ENCODE peak calls at places on chromosome 20, in six cellular contexts. One of them, this sample, is unnamed.
A peak's percentile ranks its signal among the peaks of the same experiment; 100 is the strongest.

GRCh38 chr20:57618091-57618765 is 2.0 kb downstream of the ZBP1 start:
- DNase-seq in CD8-positive, alpha-beta memory T cell: peak; percentile 46
- DNase-seq in psoas muscle: peak; percentile 39
- DNase-seq in CD4-positive, alpha-beta memory T cell: no peak
- DNase-seq in left ventricle myocardium inferior: no peak
- DNase-seq in kidney: peak; percentile 86
- DNase-seq in this sample: no peak

GRCh38 chr20:13441388-13441787 is 197.3 kb downstream of the TASP1 start:
- DNase-seq in psoas muscle: no peak
- DNase-seq in kidney: no peak
- DNase-seq in left ventricle myocardium inferior: no peak
- DNase-seq in CD8-positive, alpha-beta memory T cell: no peak
- DNase-seq in CD4-positive, alpha-beta memory T cell: no peak
- DNase-seq in this sample: no peak

GRCh38 chr20:17872920-17873319 is 95.7 kb downstream of the SNX5 start:
- DNase-seq in CD4-positive, alpha-beta memory T cell: no peak
- DNase-seq in psoas muscle: no peak
- DNase-seq in left ventricle myocardium inferior: no peak
- DNase-seq in kidney: no peak
- DNase-seq in CD8-positive, alpha-beta memory T cell: no peak
- DNase-seq in this sample: no peak

GRCh38 chr20:63025534-63026331 is 19.0 kb upstream of the BHLHE23 start:
- DNase-seq in CD4-positive, alpha-beta memory T cell: no peak
- DNase-seq in CD8-positive, alpha-beta memory T cell: peak; percentile 45
- DNase-seq in kidney: peak; percentile 62
- DNase-seq in psoas muscle: peak; percentile 50
- DNase-seq in left ventricle myocardium inferior: peak; percentile 11
- DNase-seq in this sample: no peak

GRCh38 chr20:63132131-63132714 is 83.7 kb downstream of the YTHDF1 start:
- DNase-seq in left ventricle myocardium inferior: no peak
- DNase-seq in psoas muscle: peak; percentile 21
- DNase-seq in CD8-positive, alpha-beta memory T cell: peak; percentile 41
- DNase-seq in kidney: peak; percentile 41
- DNase-seq in CD4-positive, alpha-beta memory T cell: no peak
- DNase-seq in this sample: no peak

GRCh38 chr20:2871555-2872303 is 1.6 kb upstream of the PTPRA start:
- DNase-seq in psoas muscle: no peak
- DNase-seq in CD8-positive, alpha-beta memory T cell: no peak
- DNase-seq in left ventricle myocardium inferior: no peak
- DNase-seq in kidney: no peak
- DNase-seq in CD4-positive, alpha-beta memory T cell: no peak
- DNase-seq in this sample: no peak

GRCh38 chr20:2829376-2829775 is 11.1 kb downstream of the PCED1A start:
- DNase-seq in left ventricle myocardium inferior: no peak
- DNase-seq in kidney: peak; percentile 10
- DNase-seq in CD4-positive, alpha-beta memory T cell: no peak
- DNase-seq in CD8-positive, alpha-beta memory T cell: no peak
- DNase-seq in psoas muscle: no peak
- DNase-seq in this sample: no peak

GRCh38 chr20:44254073-44254472 is 7.0 kb downstream of the GDAP1L1 start:
- DNase-seq in left ventricle myocardium inferior: no peak
- DNase-seq in CD8-positive, alpha-beta memory T cell: no peak
- DNase-seq in CD4-positive, alpha-beta memory T cell: no peak
- DNase-seq in kidney: no peak
- DNase-seq in psoas muscle: no peak
- DNase-seq in this sample: no peak

GRCh38 chr20:33063271-33063670 is 9.6 kb downstream of the BPIFB3 start:
- DNase-seq in left ventricle myocardium inferior: no peak
- DNase-seq in psoas muscle: no peak
- DNase-seq in kidney: no peak
- DNase-seq in CD8-positive, alpha-beta memory T cell: no peak
- DNase-seq in CD4-positive, alpha-beta memory T cell: no peak
- DNase-seq in this sample: no peak

GRCh38 chr20:19826179-19826914 is 68.3 kb downstream of the RIN2 start:
- DNase-seq in psoas muscle: no peak
- DNase-seq in left ventricle myocardium inferior: no peak
- DNase-seq in CD4-positive, alpha-beta memory T cell: no peak
- DNase-seq in CD8-positive, alpha-beta memory T cell: no peak
- DNase-seq in kidney: no peak
- DNase-seq in this sample: no peak

GRCh38 chr20:58219342-58219700 is 9.1 kb downstream of the ANKRD60 start:
- DNase-seq in left ventricle myocardium inferior: no peak
- DNase-seq in psoas muscle: no peak
- DNase-seq in kidney: no peak
- DNase-seq in CD4-positive, alpha-beta memory T cell: no peak
- DNase-seq in CD8-positive, alpha-beta memory T cell: no peak
- DNase-seq in this sample: no peak

GRCh38 chr20:31835977-31836852 is 9.2 kb downstream of the FOXS1 start:
- DNase-seq in kidney: peak; percentile 95
- DNase-seq in left ventricle myocardium inferior: peak; percentile 79
- DNase-seq in CD4-positive, alpha-beta memory T cell: no peak
- DNase-seq in psoas muscle: peak; percentile 94
- DNase-seq in CD8-positive, alpha-beta memory T cell: no peak
- DNase-seq in this sample: no peak

GRCh38 chr20:33299111-33299603 is 16.1 kb downstream of the BPIFB1 start:
- DNase-seq in CD4-positive, alpha-beta memory T cell: peak; percentile 63
- DNase-seq in CD8-positive, alpha-beta memory T cell: peak; percentile 76
- DNase-seq in left ventricle myocardium inferior: peak; percentile 52
- DNase-seq in psoas muscle: peak; percentile 76
- DNase-seq in kidney: peak; percentile 83
- DNase-seq in this sample: peak; percentile 66

GRCh38 chr20:32792316-32792715 is 27.4 kb upstream of the MAPRE1 start:
- DNase-seq in psoas muscle: peak; percentile 42
- DNase-seq in kidney: no peak
- DNase-seq in left ventricle myocardium inferior: no peak
- DNase-seq in CD8-positive, alpha-beta memory T cell: no peak
- DNase-seq in CD4-positive, alpha-beta memory T cell: peak; percentile 23
- DNase-seq in this sample: no peak

GRCh38 chr20:16664031-16664430 is 65.8 kb upstream of the SNRPB2 start:
- DNase-seq in left ventricle myocardium inferior: no peak
- DNase-seq in psoas muscle: no peak
- DNase-seq in CD8-positive, alpha-beta memory T cell: no peak
- DNase-seq in CD4-positive, alpha-beta memory T cell: no peak
- DNase-seq in kidney: no peak
- DNase-seq in this sample: no peak

GRCh38 chr20:38255389-38255788 is 5.1 kb downstream of the KIAA1755 start:
- DNase-seq in psoas muscle: no peak
- DNase-seq in CD4-positive, alpha-beta memory T cell: no peak
- DNase-seq in left ventricle myocardium inferior: no peak
- DNase-seq in kidney: no peak
- DNase-seq in CD8-positive, alpha-beta memory T cell: no peak
- DNase-seq in this sample: no peak

GRCh38 chr20:31485450-31486339 is 10.6 kb downstream of the REM1 start:
- DNase-seq in CD4-positive, alpha-beta memory T cell: no peak
- DNase-seq in kidney: peak; percentile 91
- DNase-seq in left ventricle myocardium inferior: peak; percentile 76
- DNase-seq in CD8-positive, alpha-beta memory T cell: no peak
- DNase-seq in psoas muscle: peak; percentile 76
- DNase-seq in this sample: no peak

GRCh38 chr20:37853823-37854375 is 49.0 kb upstream of the VSTM2L start:
- DNase-seq in kidney: no peak
- DNase-seq in psoas muscle: no peak
- DNase-seq in CD4-positive, alpha-beta memory T cell: no peak
- DNase-seq in CD8-positive, alpha-beta memory T cell: no peak
- DNase-seq in left ventricle myocardium inferior: no peak
- DNase-seq in this sample: no peak

GRCh38 chr20:43194187-43194586 is 4.5 kb upstream of the PTPRT start:
- DNase-seq in CD4-positive, alpha-beta memory T cell: no peak
- DNase-seq in CD8-positive, alpha-beta memory T cell: no peak
- DNase-seq in left ventricle myocardium inferior: no peak
- DNase-seq in psoas muscle: no peak
- DNase-seq in kidney: no peak
- DNase-seq in this sample: no peak

GRCh38 chr20:36008461-36009035 is 40.2 kb downstream of the CNBD2 start:
- DNase-seq in psoas muscle: no peak
- DNase-seq in CD8-positive, alpha-beta memory T cell: no peak
- DNase-seq in kidney: no peak
- DNase-seq in left ventricle myocardium inferior: no peak
- DNase-seq in CD4-positive, alpha-beta memory T cell: no peak
- DNase-seq in this sample: no peak

GRCh38 chr20:1391640-1392442 is 1.0 kb downstream of the FKBP1A start:
- DNase-seq in kidney: no peak
- DNase-seq in psoas muscle: peak; percentile 57
- DNase-seq in CD4-positive, alpha-beta memory T cell: no peak
- DNase-seq in CD8-positive, alpha-beta memory T cell: no peak
- DNase-seq in left ventricle myocardium inferior: no peak
- DNase-seq in this sample: no peak

GRCh38 chr20:21357851-21358250 is 39.5 kb downstream of the NKX2-4 start:
- DNase-seq in psoas muscle: no peak
- DNase-seq in left ventricle myocardium inferior: no peak
- DNase-seq in CD8-positive, alpha-beta memory T cell: no peak
- DNase-seq in CD4-positive, alpha-beta memory T cell: no peak
- DNase-seq in kidney: no peak
- DNase-seq in this sample: no peak

DNA sequence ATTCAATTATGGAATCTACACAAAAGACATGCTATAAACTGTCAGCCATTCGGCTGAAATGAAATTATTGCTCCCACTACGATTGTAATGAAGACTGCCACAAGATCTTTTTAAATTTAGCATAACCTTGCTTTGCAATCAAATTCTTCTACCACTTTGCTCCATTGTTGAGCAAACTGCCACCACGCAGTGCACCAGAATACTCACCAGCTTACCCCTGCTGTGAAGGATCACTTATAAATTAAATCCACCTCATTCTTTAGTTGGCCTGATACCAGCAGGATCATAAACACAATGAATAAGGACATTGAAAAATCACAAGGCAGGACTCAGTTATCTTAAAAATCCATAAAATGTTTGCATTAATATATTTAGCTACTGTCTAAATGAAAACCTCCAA is 151.8 kb upstream of the PRND start:
- DNase-seq in kidney: no peak
- DNase-seq in CD4-positive, alpha-beta memory T cell: no peak
- DNase-seq in psoas muscle: no peak
- DNase-seq in CD8-positive, alpha-beta memory T cell: no peak
- DNase-seq in left ventricle myocardium inferior: no peak
- DNase-seq in this sample: no peak
- H3K4me1 ChIP-seq in kidney: no peaks in the 10 kb centered on the region
- H3K4me1 ChIP-seq in CD4-positive, alpha-beta memory T cell: no peaks in the 10 kb centered on the region
- H3K4me1 ChIP-seq in psoas muscle: no peaks in the 10 kb centered on the region
- H3K4me1 ChIP-seq in CD8-positive, alpha-beta memory T cell: no peaks in the 10 kb centered on the region
- H3K4me1 ChIP-seq in left ventricle myocardium inferior: no peaks in the 10 kb centered on the region
- H3K4me1 ChIP-seq in this sample: no peaks in the 10 kb centered on the region

GRCh38 chr20:6123650-6124014 is 802 bp upstream of the FERMT1 start:
- DNase-seq in psoas muscle: no peak
- DNase-seq in left ventricle myocardium inferior: no peak
- DNase-seq in kidney: no peak
- DNase-seq in CD4-positive, alpha-beta memory T cell: no peak
- DNase-seq in CD8-positive, alpha-beta memory T cell: no peak
- DNase-seq in this sample: no peak
- H3K4me3 ChIP-seq in psoas muscle: peak overlapping the region; percentile 62
- H3K4me3 ChIP-seq in left ventricle myocardium inferior: peak overlapping the region; percentile 63
- H3K4me3 ChIP-seq in kidney: peak overlapping the region; percentile 38
- H3K4me3 ChIP-seq in CD4-positive, alpha-beta memory T cell: no peak overlapping the region
- H3K4me3 ChIP-seq in CD8-positive, alpha-beta memory T cell: no peak overlapping the region
- H3K4me3 ChIP-seq in this sample: no peak overlapping the region

GRCh38 chr20:59788196-59788735 is 145.2 kb downstream of the SYCP2 start:
- DNase-seq in CD4-positive, alpha-beta memory T cell: no peak
- DNase-seq in CD8-positive, alpha-beta memory T cell: no peak
- DNase-seq in psoas muscle: no peak
- DNase-seq in kidney: no peak
- DNase-seq in left ventricle myocardium inferior: no peak
- DNase-seq in this sample: no peak

GRCh38 chr20:59787186-59787890 is 146.1 kb downstream of the SYCP2 start:
- DNase-seq in left ventricle myocardium inferior: no peak
- DNase-seq in CD8-positive, alpha-beta memory T cell: no peak
- DNase-seq in CD4-positive, alpha-beta memory T cell: no peak
- DNase-seq in psoas muscle: no peak
- DNase-seq in kidney: no peak
- DNase-seq in this sample: no peak

GRCh38 chr20:59788811-59789210 is 144.6 kb downstream of the SYCP2 start:
- DNase-seq in CD4-positive, alpha-beta memory T cell: no peak
- DNase-seq in psoas muscle: no peak
- DNase-seq in kidney: no peak
- DNase-seq in CD8-positive, alpha-beta memory T cell: no peak
- DNase-seq in left ventricle myocardium inferior: no peak
- DNase-seq in this sample: no peak

GRCh38 chr20:59790388-59790787 is 143.0 kb downstream of the SYCP2 start:
- DNase-seq in psoas muscle: no peak
- DNase-seq in left ventricle myocardium inferior: no peak
- DNase-seq in CD4-positive, alpha-beta memory T cell: no peak
- DNase-seq in CD8-positive, alpha-beta memory T cell: no peak
- DNase-seq in kidney: no peak
- DNase-seq in this sample: no peak

GRCh38 chr20:59789641-59790040 is 143.8 kb downstream of the SYCP2 start:
- DNase-seq in left ventricle myocardium inferior: no peak
- DNase-seq in CD4-positive, alpha-beta memory T cell: no peak
- DNase-seq in CD8-positive, alpha-beta memory T cell: no peak
- DNase-seq in psoas muscle: no peak
- DNase-seq in kidney: no peak
- DNase-seq in this sample: no peak
- H3K36me3 ChIP-seq in left ventricle myocardium inferior: no peaks in the 10 kb centered on the region
- H3K36me3 ChIP-seq in CD4-positive, alpha-beta memory T cell: no peaks in the 10 kb centered on the region
- H3K36me3 ChIP-seq in CD8-positive, alpha-beta memory T cell: no peaks in the 10 kb centered on the region
- H3K36me3 ChIP-seq in psoas muscle: no peaks in the 10 kb centered on the region
- H3K36me3 ChIP-seq in kidney: no peaks in the 10 kb centered on the region
- H3K36me3 ChIP-seq in this sample: no peaks in the 10 kb centered on the region

GRCh38 chr20:47029845-47030244 is 135.2 kb downstream of the EYA2 start:
- DNase-seq in kidney: no peak
- DNase-seq in CD4-positive, alpha-beta memory T cell: no peak
- DNase-seq in psoas muscle: no peak
- DNase-seq in left ventricle myocardium inferior: no peak
- DNase-seq in CD8-positive, alpha-beta memory T cell: no peak
- DNase-seq in this sample: no peak

GRCh38 chr20:47027042-47027441 is 132.4 kb downstream of the EYA2 start:
- DNase-seq in CD4-positive, alpha-beta memory T cell: no peak
- DNase-seq in kidney: no peak
- DNase-seq in left ventricle myocardium inferior: no peak
- DNase-seq in psoas muscle: no peak
- DNase-seq in CD8-positive, alpha-beta memory T cell: no peak
- DNase-seq in this sample: no peak

GRCh38 chr20:47030271-47030810 is 135.7 kb downstream of the EYA2 start:
- DNase-seq in CD4-positive, alpha-beta memory T cell: no peak
- DNase-seq in left ventricle myocardium inferior: no peak
- DNase-seq in kidney: no peak
- DNase-seq in psoas muscle: no peak
- DNase-seq in CD8-positive, alpha-beta memory T cell: no peak
- DNase-seq in this sample: no peak

GRCh38 chr20:47028487-47028886 is 133.8 kb downstream of the EYA2 start:
- DNase-seq in left ventricle myocardium inferior: no peak
- DNase-seq in kidney: no peak
- DNase-seq in CD4-positive, alpha-beta memory T cell: no peak
- DNase-seq in psoas muscle: no peak
- DNase-seq in CD8-positive, alpha-beta memory T cell: no peak
- DNase-seq in this sample: no peak

GRCh38 chr20:47027456-47027855 is 132.8 kb downstream of the EYA2 start:
- DNase-seq in kidney: no peak
- DNase-seq in psoas muscle: no peak
- DNase-seq in left ventricle myocardium inferior: no peak
- DNase-seq in CD8-positive, alpha-beta memory T cell: no peak
- DNase-seq in CD4-positive, alpha-beta memory T cell: no peak
- DNase-seq in this sample: no peak
- H3K4me1 ChIP-seq in kidney: no peaks in the 10 kb centered on the region
- H3K4me1 ChIP-seq in psoas muscle: no peaks in the 10 kb centered on the region
- H3K4me1 ChIP-seq in left ventricle myocardium inferior: no peaks in the 10 kb centered on the region
- H3K4me1 ChIP-seq in CD8-positive, alpha-beta memory T cell: no peaks in the 10 kb centered on the region
- H3K4me1 ChIP-seq in CD4-positive, alpha-beta memory T cell: no peaks in the 10 kb centered on the region
- H3K4me1 ChIP-seq in this sample: no peaks in the 10 kb centered on the region

GRCh38 chr20:4775322-4776078 is 53.8 kb downstream of the PRND start:
- DNase-seq in CD8-positive, alpha-beta memory T cell: no peak
- DNase-seq in left ventricle myocardium inferior: no peak
- DNase-seq in psoas muscle: no peak
- DNase-seq in kidney: no peak
- DNase-seq in CD4-positive, alpha-beta memory T cell: no peak
- DNase-seq in this sample: no peak
- H3K4me3 ChIP-seq in CD8-positive, alpha-beta memory T cell: no peak overlapping the region
- H3K4me3 ChIP-seq in left ventricle myocardium inferior: no peak overlapping the region
- H3K4me3 ChIP-seq in psoas muscle: no peak overlapping the region
- H3K4me3 ChIP-seq in kidney: no peak overlapping the region
- H3K4me3 ChIP-seq in CD4-positive, alpha-beta memory T cell: no peak overlapping the region
- H3K4me3 ChIP-seq in this sample: no peak overlapping the region

GRCh38 chr20:45329497-45330319 is 18.5 kb downstream of the SDC4 start:
- DNase-seq in kidney: no peak
- DNase-seq in CD8-positive, alpha-beta memory T cell: no peak
- DNase-seq in psoas muscle: peak; percentile 28
- DNase-seq in left ventricle myocardium inferior: no peak
- DNase-seq in CD4-positive, alpha-beta memory T cell: no peak
- DNase-seq in this sample: no peak
- H3K36me3 ChIP-seq in kidney: peaks cover 47% of the 10 kb centered on the region
- H3K36me3 ChIP-seq in CD8-positive, alpha-beta memory T cell: no peaks in the 10 kb centered on the region
- H3K36me3 ChIP-seq in psoas muscle: peaks cover 98% of the 10 kb centered on the region
- H3K36me3 ChIP-seq in left ventricle myocardium inferior: peaks cover 89% of the 10 kb centered on the region
- H3K36me3 ChIP-seq in CD4-positive, alpha-beta memory T cell: no peaks in the 10 kb centered on the region
- H3K36me3 ChIP-seq in this sample: peaks cover 14% of the 10 kb centered on the region

This sample was measured in iPS DF 6.9.